ENCODE peak calls at places on chromosomes 12 and 14, in four cellular contexts. F is psoas muscle, A is lung, J is lower lobe of right lung. N is an unnamed sample. For H3K4me1 and H3K36me3, the result is how much of the 10 kb centered on the place peaks cover.

GRCh38 chr14:39246618-39247017 is 12.9 kb downstream of the MIA2 start:
- DNase-seq in A (no peak), F (no peak), J (no peak), N (no peak)

GRCh38 chr12:75955251-75955650 is 76.3 kb downstream of the PHLDA1 start:
- DNase-seq in A (no peak), J (no peak), F (no peak), N (no peak)

GRCh38 chr12:120598674-120599463 is 17.7 kb upstream of the POP5 start:
- DNase-seq in A (no peak), F (no peak), J (peak), N (no peak)

GRCh38 chr12:58252914-58253313 is 311.5 kb downstream of the ATP23 start:
- DNase-seq in A (no peak), F (no peak), J (no peak), N (no peak)

GRCh38 chr14:53368714-53369191 is 215.6 kb upstream of the DDHD1 start:
- DNase-seq in J (no peak), F (no peak), A (no peak), N (no peak)

GRCh38 chr12:82966160-82966559 is 279.5 kb downstream of the TMTC2 start:
- DNase-seq in A (no peak), F (no peak), J (no peak), N (peak)

GRCh38 chr14:62289471-62289870 is 527.3 kb downstream of the SNAPC1 start:
- DNase-seq in A (no peak), J (no peak), F (no peak), N (no peak)

GRCh38 chr14:33916663-33917565 is 34.0 kb downstream of the EGLN3 start:
- DNase-seq in A (no peak), J (no peak), F (no peak), N (peak)

GRCh38 chr14:65849558-65849957 is 437.0 kb downstream of the FUT8 start:
- DNase-seq in J (no peak), A (no peak), F (no peak), N (peak)

GRCh38 chr14:97177635-97178034 is 380.5 kb downstream of the VRK1 start:
- DNase-seq in A (no peak), J (no peak), F (no peak), N (no peak)

GRCh38 chr12:107092669-107093546 is 441 bp downstream of the CRY1 start:
- DNase-seq in A (peak), F (peak), J (peak), N (peak)

GRCh38 chr14:56004807-56005579 is 113.2 kb upstream of the PELI2 start:
- DNase-seq in F (no peak), J (peak), A (no peak), N (peak)

GRCh38 chr12:79444089-79444488 is 246.7 kb downstream of the PAWR start:
- DNase-seq in J (no peak), A (no peak), F (no peak), N (peak)

GRCh38 chr14:102086346-102086971 is 385 bp downstream of the HSP90AA1 start:
- DNase-seq in J (peak), A (no peak), F (peak), N (peak)

GRCh38 chr12:48175613-48176416 is 7.6 kb upstream of the CCDC184 start:
- DNase-seq in F (no peak), J (no peak), A (no peak), N (no peak)

GRCh38 chr12:29547151-29547561 is 49.7 kb upstream of the OVCH1 start:
- DNase-seq in F (no peak), J (no peak), A (no peak), N (no peak)

GRCh38 chr14:65255583-65256443 is 153.5 kb upstream of the MAX start:
- DNase-seq in F (no peak), A (peak), J (peak), N (peak)

GRCh38 chr12:108004368-108004767 is 124.7 kb upstream of the WSCD2 start:
- DNase-seq in J (no peak), A (no peak), F (no peak), N (peak)

GRCh38 chr14:24481622-24482324 is 26.3 kb downstream of the CMA1 start:
- DNase-seq in F (peak), J (peak), A (peak), N (peak)

GRCh38 chr12:105335856-105336255 is 5.4 kb downstream of the C12orf75 start:
- DNase-seq in F (no peak), A (no peak), J (no peak), N (no peak)

GRCh38 chr12:105336411-105336810 is 5.9 kb downstream of the C12orf75 start:
- DNase-seq in A (no peak), F (no peak), J (no peak), N (no peak)

GRCh38 chr12:105334568-105334967 is 4.1 kb downstream of the C12orf75 start:
- DNase-seq in J (no peak), A (no peak), F (no peak), N (no peak)

GRCh38 chr12:105338954-105339353 is 8.5 kb downstream of the C12orf75 start:
- DNase-seq in A (no peak), F (no peak), J (no peak), N (no peak)

GRCh38 chr12:105337391-105337790 is 6.9 kb downstream of the C12orf75 start:
- DNase-seq in A (no peak), F (no peak), J (no peak), N (no peak)
- H3K4me1 ChIP-seq in A (under half), F (under half), J (under half), N (under half)

GRCh38 chr14:67675219-67675582 is 769 bp upstream of the VTI1B start:
- DNase-seq in J (no peak), F (no peak), A (no peak), N (no peak)

GRCh38 chr14:67674480-67675218 is at the start of gene VTI1B:
- DNase-seq in J (peak), A (peak), F (peak), N (peak)

GRCh38 chr14:67683821-67684220 is 9.4 kb upstream of the VTI1B start:
- DNase-seq in J (no peak), A (no peak), F (no peak), N (no peak)

GRCh38 chr14:67680941-67681340 is 6.5 kb upstream of the VTI1B start:
- DNase-seq in A (no peak), F (no peak), J (no peak), N (no peak)

GRCh38 chr14:67680121-67680602 is 5.7 kb upstream of the VTI1B start:
- DNase-seq in F (no peak), A (no peak), J (no peak), N (peak)
- H3K36me3 ChIP-seq in F (under half), A (under half), J (under half), N (under half)

GRCh38 chr12:5440973-5441372 is 9.1 kb downstream of the NTF3 start:
- DNase-seq in J (no peak), A (no peak), F (no peak), N (no peak)

GRCh38 chr12:5439788-5440300 is 7.9 kb downstream of the NTF3 start:
- DNase-seq in F (no peak), J (no peak), A (no peak), N (no peak)

GRCh38 chr12:5438671-5439200 is 6.8 kb downstream of the NTF3 start:
- DNase-seq in J (no peak), A (no peak), F (no peak), N (no peak)

GRCh38 chr12:5437657-5438056 is 5.7 kb downstream of the NTF3 start:
- DNase-seq in A (no peak), F (no peak), J (no peak), N (peak)

GRCh38 chr12:5439333-5439732 is 7.4 kb downstream of the NTF3 start:
- DNase-seq in J (no peak), F (no peak), A (no peak), N (no peak)
- H3K4me1 ChIP-seq in J (under half), F (under half), A (under half), N (under half)

GRCh38 chr14:91292476-91292875 is 48.0 kb upstream of the GPR68 start:
- DNase-seq in F (no peak), J (peak), A (no peak), N (no peak)
- H3K36me3 ChIP-seq in F (under half), J (half or more), A (half or more), N (under half)

GRCh38 chr14:35339761-35340406 is 47.7 kb downstream of the PSMA6 start:
- DNase-seq in A (no peak), F (no peak), J (peak), N (no peak)
- H3K4me1 ChIP-seq in A (under half), F (under half), J (half or more), N (under half)

DNA sequence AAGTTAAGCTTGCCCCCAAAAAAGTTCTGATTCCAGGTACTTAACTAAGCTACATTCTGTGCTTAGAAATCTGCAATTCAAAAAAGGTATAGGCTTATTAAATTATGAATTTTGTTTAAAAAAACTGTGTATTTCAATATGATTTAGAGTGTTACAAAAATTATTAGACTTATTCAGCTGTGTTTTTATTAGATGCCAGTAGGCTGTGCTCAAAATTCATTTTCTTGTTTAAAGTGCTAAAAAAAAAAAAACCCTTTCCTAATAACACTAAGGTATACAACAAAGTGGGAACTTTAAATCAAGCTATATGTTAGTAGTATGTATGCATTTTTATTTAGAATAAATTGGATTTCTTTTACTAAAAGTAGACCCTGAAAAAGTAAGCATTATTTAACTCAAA is 25.0 kb downstream of the LRRC9 start:
- DNase-seq in J (no peak), A (no peak), F (no peak), N (no peak)
- H3K36me3 ChIP-seq in J (under half), A (under half), F (under half), N (under half)

GRCh38 chr12:63917864-63918742 is 73.6 kb downstream of the SRGAP1 start:
- DNase-seq in J (no peak), A (no peak), F (no peak), N (no peak)
- H3K4me1 ChIP-seq in J (under half), A (under half), F (under half), N (under half)

GRCh38 chr14:47422191-47422590 is 253.2 kb downstream of the MDGA2 start:
- DNase-seq in J (no peak), A (no peak), F (no peak), N (no peak)
- H3K36me3 ChIP-seq in J (under half), A (under half), F (under half), N (under half)

DNA sequence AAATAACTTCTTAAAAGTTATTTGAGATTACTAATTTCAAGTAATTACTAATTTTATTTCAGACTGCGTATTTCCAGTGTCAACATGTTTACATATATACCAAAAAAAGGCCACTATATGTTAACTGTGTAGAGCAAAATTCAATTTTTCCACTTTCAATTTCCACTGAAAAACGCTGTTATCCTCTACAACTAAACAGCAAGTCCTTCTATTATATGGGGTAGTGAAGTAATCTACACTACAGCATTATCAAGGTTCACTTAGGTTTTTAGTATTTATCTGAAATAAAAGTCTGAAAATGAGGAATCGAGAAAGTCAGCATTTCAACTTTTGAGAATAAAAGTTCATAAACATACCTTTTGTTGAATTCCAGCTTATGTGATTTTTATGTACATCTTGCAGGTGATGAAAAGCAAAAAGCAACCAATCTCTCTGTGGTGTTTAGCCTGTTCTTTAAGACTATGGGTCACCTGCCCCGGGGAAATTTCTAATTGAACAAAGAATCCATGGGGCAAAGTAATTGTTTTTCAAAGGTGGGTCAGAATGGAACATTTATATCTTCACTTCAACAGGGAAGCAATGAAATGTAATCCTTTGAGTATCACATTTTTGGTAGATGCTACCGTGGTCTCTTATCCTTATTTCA is 3.3 kb downstream of the BTG1 start:
- DNase-seq in F (no peak), J (no peak), A (no peak), N (no peak)
- H3K4me1 ChIP-seq in F (half or more), J (under half), A (under half), N (under half)

N was measured in cardiac muscle cell.